ENCODE peak calls at places on chromosomes 5 and 9, in five cellular contexts. One of them, this sample, is unnamed.

GRCh38 chr5:54062958-54063357 is 247.4 kb downstream of the ARL15 start:
- DNase-seq in small intestine: no peak
- DNase-seq in epithelial cell of proximal tubule: no peak
- DNase-seq in NCI-H510A: no peak
- DNase-seq in activated CD4-positive, alpha-beta memory T cell treated with anti-CD3 and anti-CD28 coated beads, Interleukin-2, amount 10 ng/mL, durations not matched to agents 7 days and 5 days: no peak
- DNase-seq in this sample: no peak

GRCh38 chr5:9658726-9659125 is 28.6 kb upstream of the TAS2R1 start:
- DNase-seq in activated CD4-positive, alpha-beta memory T cell treated with anti-CD3 and anti-CD28 coated beads, Interleukin-2, amount 10 ng/mL, durations not matched to agents 7 days and 5 days: no peak
- DNase-seq in epithelial cell of proximal tubule: no peak
- DNase-seq in NCI-H510A: no peak
- DNase-seq in small intestine: no peak
- DNase-seq in this sample: no peak

GRCh38 chr5:101024299-101024698 is 121.2 kb upstream of the ST8SIA4 start:
- DNase-seq in epithelial cell of proximal tubule: no peak
- DNase-seq in NCI-H510A: no peak
- DNase-seq in small intestine: no peak
- DNase-seq in activated CD4-positive, alpha-beta memory T cell treated with anti-CD3 and anti-CD28 coated beads, Interleukin-2, amount 10 ng/mL, durations not matched to agents 7 days and 5 days: no peak
- DNase-seq in this sample: no peak

GRCh38 chr5:98771389-98772109 is 1.9 kb upstream of the RGMB start:
- DNase-seq in NCI-H510A: no peak
- DNase-seq in small intestine: peak; percentile 95
- DNase-seq in epithelial cell of proximal tubule: peak; percentile 79
- DNase-seq in activated CD4-positive, alpha-beta memory T cell treated with anti-CD3 and anti-CD28 coated beads, Interleukin-2, amount 10 ng/mL, durations not matched to agents 7 days and 5 days: peak; percentile 56
- DNase-seq in this sample: no peak

GRCh38 chr5:57176350-57176857 is 2.5 kb downstream of the GPBP1 start:
- DNase-seq in small intestine: peak; percentile 52
- DNase-seq in NCI-H510A: no peak
- DNase-seq in activated CD4-positive, alpha-beta memory T cell treated with anti-CD3 and anti-CD28 coated beads, Interleukin-2, amount 10 ng/mL, durations not matched to agents 7 days and 5 days: no peak
- DNase-seq in epithelial cell of proximal tubule: no peak
- DNase-seq in this sample: no peak

GRCh38 chr9:128607642-128608350 is 48.9 kb downstream of the DYNC2I2 start:
- DNase-seq in epithelial cell of proximal tubule: no peak
- DNase-seq in activated CD4-positive, alpha-beta memory T cell treated with anti-CD3 and anti-CD28 coated beads, Interleukin-2, amount 10 ng/mL, durations not matched to agents 7 days and 5 days: no peak
- DNase-seq in small intestine: no peak
- DNase-seq in NCI-H510A: no peak
- DNase-seq in this sample: peak; percentile 25

GRCh38 chr9:17332129-17332528 is 197.3 kb downstream of the CNTLN start:
- DNase-seq in epithelial cell of proximal tubule: no peak
- DNase-seq in activated CD4-positive, alpha-beta memory T cell treated with anti-CD3 and anti-CD28 coated beads, Interleukin-2, amount 10 ng/mL, durations not matched to agents 7 days and 5 days: no peak
- DNase-seq in small intestine: no peak
- DNase-seq in NCI-H510A: no peak
- DNase-seq in this sample: no peak

GRCh38 chr9:27407966-27408365 is 111.0 kb upstream of the EQTN start:
- DNase-seq in NCI-H510A: no peak
- DNase-seq in small intestine: no peak
- DNase-seq in epithelial cell of proximal tubule: peak; percentile 50
- DNase-seq in activated CD4-positive, alpha-beta memory T cell treated with anti-CD3 and anti-CD28 coated beads, Interleukin-2, amount 10 ng/mL, durations not matched to agents 7 days and 5 days: no peak
- DNase-seq in this sample: no peak

GRCh38 chr9:76818271-76818670 is 54.0 kb downstream of the PCA3 start:
- DNase-seq in epithelial cell of proximal tubule: peak; percentile 95
- DNase-seq in activated CD4-positive, alpha-beta memory T cell treated with anti-CD3 and anti-CD28 coated beads, Interleukin-2, amount 10 ng/mL, durations not matched to agents 7 days and 5 days: no peak
- DNase-seq in small intestine: peak; percentile 87
- DNase-seq in NCI-H510A: no peak
- DNase-seq in this sample: no peak

GRCh38 chr5:40386293-40386692 is 293.4 kb upstream of the PTGER4 start:
- DNase-seq in epithelial cell of proximal tubule: no peak
- DNase-seq in NCI-H510A: no peak
- DNase-seq in activated CD4-positive, alpha-beta memory T cell treated with anti-CD3 and anti-CD28 coated beads, Interleukin-2, amount 10 ng/mL, durations not matched to agents 7 days and 5 days: peak; percentile 52
- DNase-seq in small intestine: peak; percentile 44
- DNase-seq in this sample: no peak

GRCh38 chr9:109256381-109256780 is 64.5 kb downstream of the EPB41L4B start:
- DNase-seq in activated CD4-positive, alpha-beta memory T cell treated with anti-CD3 and anti-CD28 coated beads, Interleukin-2, amount 10 ng/mL, durations not matched to agents 7 days and 5 days: no peak
- DNase-seq in small intestine: no peak
- DNase-seq in NCI-H510A: no peak
- DNase-seq in epithelial cell of proximal tubule: no peak
- DNase-seq in this sample: no peak

GRCh38 chr5:144394036-144394435 is 223.4 kb downstream of the KCTD16 start:
- DNase-seq in NCI-H510A: no peak
- DNase-seq in activated CD4-positive, alpha-beta memory T cell treated with anti-CD3 and anti-CD28 coated beads, Interleukin-2, amount 10 ng/mL, durations not matched to agents 7 days and 5 days: no peak
- DNase-seq in epithelial cell of proximal tubule: no peak
- DNase-seq in small intestine: no peak
- DNase-seq in this sample: no peak